ENCODE peak calls at places on chromosomes 16 and 17, in ten cellular contexts. One of them, this sample, is unnamed.

GRCh38 chr17:74604200-74604599 is 12.1 kb upstream of the CD300LD start:
- DNase-seq in cortex of kidney: no peak
- DNase-seq in choroid plexus epithelial cell: no peak
- DNase-seq in naive thymus-derived CD8-positive, alpha-beta T cell: no peak
- DNase-seq in T-cell: no peak
- DNase-seq in upper lobe of right lung: no peak
- DNase-seq in GM23338: no peak
- DNase-seq in GM06990: no peak
- DNase-seq in mucosa of descending colon: no peak
- DNase-seq in NCI-H1436: no peak
- DNase-seq in this sample: no peak

GRCh38 chr17:19000531-19001011 is 4.0 kb downstream of the FAM83G start:
- DNase-seq in NCI-H1436: no peak
- DNase-seq in mucosa of descending colon: no peak
- DNase-seq in T-cell: no peak
- DNase-seq in choroid plexus epithelial cell: peak; percentile 56
- DNase-seq in upper lobe of right lung: no peak
- DNase-seq in GM06990: no peak
- DNase-seq in GM23338: no peak
- DNase-seq in cortex of kidney: no peak
- DNase-seq in naive thymus-derived CD8-positive, alpha-beta T cell: no peak
- DNase-seq in this sample: no peak

GRCh38 chr17:41909088-41909487 is 9.7 kb downstream of the ACLY start:
- DNase-seq in mucosa of descending colon: no peak
- DNase-seq in upper lobe of right lung: no peak
- DNase-seq in GM06990: no peak
- DNase-seq in GM23338: no peak
- DNase-seq in cortex of kidney: no peak
- DNase-seq in T-cell: no peak
- DNase-seq in NCI-H1436: no peak
- DNase-seq in naive thymus-derived CD8-positive, alpha-beta T cell: no peak
- DNase-seq in choroid plexus epithelial cell: no peak
- DNase-seq in this sample: no peak

GRCh38 chr16:24013733-24014645 is 178.2 kb downstream of the PRKCB start:
- DNase-seq in cortex of kidney: no peak
- DNase-seq in NCI-H1436: peak; percentile 89
- DNase-seq in naive thymus-derived CD8-positive, alpha-beta T cell: peak; percentile 55
- DNase-seq in choroid plexus epithelial cell: no peak
- DNase-seq in T-cell: peak; percentile 52
- DNase-seq in GM06990: peak; percentile 83
- DNase-seq in GM23338: no peak
- DNase-seq in mucosa of descending colon: peak; percentile 66
- DNase-seq in upper lobe of right lung: no peak
- DNase-seq in this sample: no peak

GRCh38 chr17:3015890-3016289 is 47.5 kb downstream of the OR1D5 start:
- DNase-seq in choroid plexus epithelial cell: no peak
- DNase-seq in naive thymus-derived CD8-positive, alpha-beta T cell: no peak
- DNase-seq in GM23338: no peak
- DNase-seq in NCI-H1436: no peak
- DNase-seq in upper lobe of right lung: no peak
- DNase-seq in GM06990: no peak
- DNase-seq in T-cell: no peak
- DNase-seq in cortex of kidney: no peak
- DNase-seq in mucosa of descending colon: no peak
- DNase-seq in this sample: no peak

GRCh38 chr17:37844158-37844976 is 79.8 kb upstream of the TBC1D3K start:
- DNase-seq in GM23338: peak; percentile 87
- DNase-seq in NCI-H1436: no peak
- DNase-seq in choroid plexus epithelial cell: peak; percentile 70
- DNase-seq in naive thymus-derived CD8-positive, alpha-beta T cell: peak; percentile 45
- DNase-seq in upper lobe of right lung: peak; percentile 83
- DNase-seq in mucosa of descending colon: peak; percentile 72
- DNase-seq in cortex of kidney: no peak
- DNase-seq in T-cell: peak; percentile 31
- DNase-seq in GM06990: peak; percentile 72
- DNase-seq in this sample: peak; percentile 4

GRCh38 chr17:40086150-40087044 is 14.0 kb downstream of the NR1D1 start:
- DNase-seq in naive thymus-derived CD8-positive, alpha-beta T cell: peak; percentile 68
- DNase-seq in choroid plexus epithelial cell: peak; percentile 61
- DNase-seq in mucosa of descending colon: peak; percentile 67
- DNase-seq in NCI-H1436: peak; percentile 71
- DNase-seq in upper lobe of right lung: peak; percentile 80
- DNase-seq in GM06990: no peak
- DNase-seq in GM23338: peak; percentile 90
- DNase-seq in cortex of kidney: no peak
- DNase-seq in T-cell: peak; percentile 67
- DNase-seq in this sample: no peak

GRCh38 chr17:72426948-72427760 is 306.3 kb downstream of the SOX9 start:
- DNase-seq in mucosa of descending colon: peak; percentile 87
- DNase-seq in GM06990: no peak
- DNase-seq in cortex of kidney: no peak
- DNase-seq in upper lobe of right lung: no peak
- DNase-seq in T-cell: no peak
- DNase-seq in NCI-H1436: no peak
- DNase-seq in naive thymus-derived CD8-positive, alpha-beta T cell: no peak
- DNase-seq in GM23338: no peak
- DNase-seq in choroid plexus epithelial cell: no peak
- DNase-seq in this sample: no peak

GRCh38 chr16:75246504-75247205 is 4.8 kb downstream of the BCAR1 start:
- DNase-seq in GM06990: no peak
- DNase-seq in T-cell: no peak
- DNase-seq in NCI-H1436: no peak
- DNase-seq in GM23338: no peak
- DNase-seq in upper lobe of right lung: no peak
- DNase-seq in choroid plexus epithelial cell: peak; percentile 91
- DNase-seq in naive thymus-derived CD8-positive, alpha-beta T cell: no peak
- DNase-seq in mucosa of descending colon: no peak
- DNase-seq in cortex of kidney: no peak
- DNase-seq in this sample: no peak

GRCh38 chr17:64441772-64442549 is 7.0 kb upstream of the MILR1 start:
- DNase-seq in mucosa of descending colon: peak; percentile 35
- DNase-seq in T-cell: peak; percentile 16
- DNase-seq in NCI-H1436: no peak
- DNase-seq in upper lobe of right lung: no peak
- DNase-seq in GM06990: peak; percentile 30
- DNase-seq in GM23338: no peak
- DNase-seq in naive thymus-derived CD8-positive, alpha-beta T cell: peak; percentile 13
- DNase-seq in cortex of kidney: no peak
- DNase-seq in choroid plexus epithelial cell: peak; percentile 92
- DNase-seq in this sample: no peak

GRCh38 chr17:82234211-82235055 is 5.6 kb downstream of the SLC16A3 start:
- DNase-seq in naive thymus-derived CD8-positive, alpha-beta T cell: no peak
- DNase-seq in cortex of kidney: no peak
- DNase-seq in NCI-H1436: no peak
- DNase-seq in mucosa of descending colon: no peak
- DNase-seq in choroid plexus epithelial cell: peak; percentile 62
- DNase-seq in T-cell: no peak
- DNase-seq in GM23338: no peak
- DNase-seq in upper lobe of right lung: no peak
- DNase-seq in GM06990: peak; percentile 38
- DNase-seq in this sample: no peak

GRCh38 chr17:9402590-9403199 is 172.9 kb downstream of the STX8 start:
- DNase-seq in GM06990: no peak
- DNase-seq in cortex of kidney: no peak
- DNase-seq in GM23338: peak; percentile 83
- DNase-seq in naive thymus-derived CD8-positive, alpha-beta T cell: no peak
- DNase-seq in NCI-H1436: no peak
- DNase-seq in mucosa of descending colon: peak; percentile 63
- DNase-seq in T-cell: peak; percentile 8
- DNase-seq in upper lobe of right lung: no peak
- DNase-seq in choroid plexus epithelial cell: peak; percentile 63
- DNase-seq in this sample: no peak

GRCh38 chr16:80948886-80949502 is 57.7 kb downstream of the CMC2 start:
- DNase-seq in GM23338: peak; percentile 91
- DNase-seq in cortex of kidney: no peak
- DNase-seq in NCI-H1436: no peak
- DNase-seq in upper lobe of right lung: peak; percentile 70
- DNase-seq in naive thymus-derived CD8-positive, alpha-beta T cell: no peak
- DNase-seq in GM06990: peak; percentile 15
- DNase-seq in T-cell: no peak
- DNase-seq in mucosa of descending colon: peak; percentile 57
- DNase-seq in choroid plexus epithelial cell: peak; percentile 62
- DNase-seq in this sample: no peak

GRCh38 chr16:55502801-55503366 is 6.0 kb upstream of the LPCAT2 start:
- DNase-seq in choroid plexus epithelial cell: peak; percentile 92
- DNase-seq in cortex of kidney: no peak
- DNase-seq in NCI-H1436: no peak
- DNase-seq in GM06990: no peak
- DNase-seq in GM23338: peak; percentile 49
- DNase-seq in mucosa of descending colon: peak; percentile 97
- DNase-seq in T-cell: no peak
- DNase-seq in naive thymus-derived CD8-positive, alpha-beta T cell: no peak
- DNase-seq in upper lobe of right lung: peak; percentile 84
- DNase-seq in this sample: peak; percentile 57

GRCh38 chr17:66447159-66447558 is 144.7 kb downstream of the PRKCA start:
- DNase-seq in naive thymus-derived CD8-positive, alpha-beta T cell: no peak
- DNase-seq in cortex of kidney: no peak
- DNase-seq in GM06990: no peak
- DNase-seq in NCI-H1436: no peak
- DNase-seq in mucosa of descending colon: no peak
- DNase-seq in T-cell: no peak
- DNase-seq in upper lobe of right lung: no peak
- DNase-seq in choroid plexus epithelial cell: no peak
- DNase-seq in GM23338: no peak
- DNase-seq in this sample: no peak

GRCh38 chr16:57530104-57530522 is 6.3 kb downstream of the CCDC102A start:
- DNase-seq in upper lobe of right lung: peak; percentile 65
- DNase-seq in GM23338: no peak
- DNase-seq in choroid plexus epithelial cell: peak; percentile 75
- DNase-seq in T-cell: peak; percentile 76
- DNase-seq in GM06990: no peak
- DNase-seq in NCI-H1436: no peak
- DNase-seq in mucosa of descending colon: no peak
- DNase-seq in naive thymus-derived CD8-positive, alpha-beta T cell: peak; percentile 54
- DNase-seq in cortex of kidney: no peak
- DNase-seq in this sample: no peak

GRCh38 chr17:7557825-7558543 is 566 bp upstream of the TNFSF13 start:
- DNase-seq in T-cell: no peak
- DNase-seq in mucosa of descending colon: peak; percentile 93
- DNase-seq in choroid plexus epithelial cell: peak; percentile 75
- DNase-seq in NCI-H1436: peak; percentile 29
- DNase-seq in cortex of kidney: peak; percentile 53
- DNase-seq in GM23338: peak; percentile 83
- DNase-seq in upper lobe of right lung: peak; percentile 97
- DNase-seq in naive thymus-derived CD8-positive, alpha-beta T cell: no peak
- DNase-seq in GM06990: peak; percentile 73
- DNase-seq in this sample: no peak

GRCh38 chr16:83402969-83403368 is 404.8 kb upstream of the HSBP1 start:
- DNase-seq in naive thymus-derived CD8-positive, alpha-beta T cell: no peak
- DNase-seq in upper lobe of right lung: no peak
- DNase-seq in T-cell: no peak
- DNase-seq in choroid plexus epithelial cell: peak; percentile 69
- DNase-seq in GM23338: peak; percentile 9
- DNase-seq in mucosa of descending colon: no peak
- DNase-seq in cortex of kidney: no peak
- DNase-seq in NCI-H1436: peak; percentile 75
- DNase-seq in GM06990: no peak
- DNase-seq in this sample: no peak

GRCh38 chr17:6056104-6056503 is 14.1 kb upstream of the WSCD1 start:
- DNase-seq in NCI-H1436: no peak
- DNase-seq in naive thymus-derived CD8-positive, alpha-beta T cell: no peak
- DNase-seq in GM23338: no peak
- DNase-seq in choroid plexus epithelial cell: no peak
- DNase-seq in T-cell: no peak
- DNase-seq in upper lobe of right lung: no peak
- DNase-seq in GM06990: no peak
- DNase-seq in mucosa of descending colon: no peak
- DNase-seq in cortex of kidney: no peak
- DNase-seq in this sample: no peak

GRCh38 chr17:81037026-81037782 is 2.3 kb downstream of the BAIAP2 start:
- DNase-seq in naive thymus-derived CD8-positive, alpha-beta T cell: no peak
- DNase-seq in T-cell: no peak
- DNase-seq in GM23338: no peak
- DNase-seq in mucosa of descending colon: no peak
- DNase-seq in choroid plexus epithelial cell: no peak
- DNase-seq in upper lobe of right lung: peak; percentile 89
- DNase-seq in GM06990: no peak
- DNase-seq in NCI-H1436: no peak
- DNase-seq in cortex of kidney: no peak
- DNase-seq in this sample: no peak

GRCh38 chr16:47916266-47916665 is 239.5 kb downstream of the ABCC12 start:
- DNase-seq in mucosa of descending colon: no peak
- DNase-seq in cortex of kidney: no peak
- DNase-seq in NCI-H1436: no peak
- DNase-seq in GM23338: no peak
- DNase-seq in T-cell: no peak
- DNase-seq in choroid plexus epithelial cell: peak; percentile 81
- DNase-seq in GM06990: no peak
- DNase-seq in naive thymus-derived CD8-positive, alpha-beta T cell: no peak
- DNase-seq in upper lobe of right lung: no peak
- DNase-seq in this sample: no peak

GRCh38 chr17:27038676-27039075 is 255.2 kb upstream of the WSB1 start:
- DNase-seq in T-cell: no peak
- DNase-seq in GM23338: peak; percentile 1
- DNase-seq in mucosa of descending colon: no peak
- DNase-seq in GM06990: no peak
- DNase-seq in naive thymus-derived CD8-positive, alpha-beta T cell: no peak
- DNase-seq in upper lobe of right lung: no peak
- DNase-seq in NCI-H1436: peak; percentile 87
- DNase-seq in choroid plexus epithelial cell: no peak
- DNase-seq in cortex of kidney: no peak
- DNase-seq in this sample: no peak

GRCh38 chr17:81044764-81045589 is 10.0 kb downstream of the BAIAP2 start:
- DNase-seq in naive thymus-derived CD8-positive, alpha-beta T cell: no peak
- DNase-seq in NCI-H1436: peak; percentile 27
- DNase-seq in cortex of kidney: no peak
- DNase-seq in upper lobe of right lung: peak; percentile 87
- DNase-seq in T-cell: no peak
- DNase-seq in GM06990: no peak
- DNase-seq in mucosa of descending colon: peak; percentile 85
- DNase-seq in GM23338: no peak
- DNase-seq in choroid plexus epithelial cell: peak; percentile 88
- DNase-seq in this sample: peak; percentile 41

GRCh38 chr17:27499451-27500265 is 43.4 kb downstream of the KSR1 start:
- DNase-seq in cortex of kidney: no peak
- DNase-seq in choroid plexus epithelial cell: no peak
- DNase-seq in NCI-H1436: no peak
- DNase-seq in naive thymus-derived CD8-positive, alpha-beta T cell: no peak
- DNase-seq in upper lobe of right lung: peak; percentile 30
- DNase-seq in T-cell: no peak
- DNase-seq in GM06990: no peak
- DNase-seq in mucosa of descending colon: no peak
- DNase-seq in GM23338: no peak
- DNase-seq in this sample: no peak

GRCh38 chr16:75621170-75621477 is 2.0 kb downstream of the ADAT1 start:
- DNase-seq in GM23338: peak; percentile 51
- DNase-seq in upper lobe of right lung: no peak
- DNase-seq in mucosa of descending colon: no peak
- DNase-seq in NCI-H1436: peak; percentile 11
- DNase-seq in naive thymus-derived CD8-positive, alpha-beta T cell: no peak
- DNase-seq in GM06990: no peak
- DNase-seq in choroid plexus epithelial cell: peak; percentile 71
- DNase-seq in cortex of kidney: no peak
- DNase-seq in T-cell: no peak
- DNase-seq in this sample: no peak

GRCh38 chr16:67277294-67277998 is 1.9 kb upstream of the PLEKHG4 start:
- DNase-seq in NCI-H1436: no peak
- DNase-seq in GM06990: no peak
- DNase-seq in upper lobe of right lung: no peak
- DNase-seq in naive thymus-derived CD8-positive, alpha-beta T cell: no peak
- DNase-seq in mucosa of descending colon: peak; percentile 29
- DNase-seq in GM23338: no peak
- DNase-seq in T-cell: no peak
- DNase-seq in cortex of kidney: no peak
- DNase-seq in choroid plexus epithelial cell: peak; percentile 98
- DNase-seq in this sample: no peak

GRCh38 chr16:51523400-51523799 is 372.3 kb upstream of the SALL1 start:
- DNase-seq in NCI-H1436: no peak
- DNase-seq in choroid plexus epithelial cell: no peak
- DNase-seq in mucosa of descending colon: peak; percentile 4
- DNase-seq in naive thymus-derived CD8-positive, alpha-beta T cell: no peak
- DNase-seq in upper lobe of right lung: no peak
- DNase-seq in GM06990: no peak
- DNase-seq in cortex of kidney: no peak
- DNase-seq in T-cell: no peak
- DNase-seq in GM23338: no peak
- DNase-seq in this sample: no peak

GRCh38 chr17:72122002-72122310 is 1.1 kb downstream of the SOX9 start:
- DNase-seq in choroid plexus epithelial cell: peak; percentile 40
- DNase-seq in naive thymus-derived CD8-positive, alpha-beta T cell: no peak
- DNase-seq in GM23338: no peak
- DNase-seq in cortex of kidney: no peak
- DNase-seq in T-cell: no peak
- DNase-seq in NCI-H1436: no peak
- DNase-seq in GM06990: no peak
- DNase-seq in mucosa of descending colon: no peak
- DNase-seq in upper lobe of right lung: no peak
- DNase-seq in this sample: no peak